ENCODE peak calls at places on chromosome 14, in eight cellular contexts. Q is activated CD4-positive, alpha-beta T cell treated with anti-CD3 and anti-CD28 coated beads for 1 hour; G is stimulated activated CD4-positive, alpha-beta T cell treated with anti-CD3 and anti-CD28 coated beads, TNF-alpha, amount 100 ng/mL, for 1 hour; M is HTR-8/SVneo; N is T-helper 1 cell; L is NCI-H510A treated with DMSO at 0.1 percent for 48 hours; I is pancreas; O is breast epithelium. E is an unnamed sample.
A peak's percentile ranks its signal among the peaks of the same experiment; 100 is the strongest.

GRCh38 chr14:75088566-75089373 is 19.3 kb downstream of the ZC2HC1C start:
- DNase-seq in G (no peak), O (no peak), N (no peak), Q (no peak), I (peak; percentile 37), L (peak; percentile 51), M (peak; percentile 87), E (peak; percentile 31)

GRCh38 chr14:71932229-71932951 is at the start of gene RGS6:
- DNase-seq in I (peak; percentile 37), N (no peak), L (peak; percentile 73), M (no peak), G (no peak), O (peak; percentile 20), Q (no peak), E (no peak)

GRCh38 chr14:68686724-68687123 is 106.1 kb downstream of the ZFP36L1 start:
- DNase-seq in L (no peak), G (no peak), Q (no peak), N (no peak), M (no peak), O (no peak), I (no peak), E (no peak)

GRCh38 chr14:101836131-101836530 is 74.6 kb downstream of the PPP2R5C start:
- DNase-seq in G (no peak), O (no peak), I (no peak), N (no peak), L (no peak), Q (no peak), M (no peak), E (no peak)

GRCh38 chr14:50736932-50737419 is 68.9 kb upstream of the SAV1 start:
- DNase-seq in O (no peak), N (no peak), I (no peak), M (no peak), Q (no peak), G (no peak), L (no peak), E (no peak)

GRCh38 chr14:55272922-55273321 is 1.7 kb downstream of the FBXO34 start:
- DNase-seq in Q (no peak), G (no peak), L (no peak), N (no peak), M (no peak), I (no peak), O (no peak), E (no peak)

GRCh38 chr14:69532561-69533335 is 41.9 kb downstream of the CCDC177 start:
- DNase-seq in L (no peak), G (no peak), N (no peak), O (no peak), Q (no peak), M (no peak), I (no peak), E (no peak)

GRCh38 chr14:85987292-85987691 is 457.3 kb downstream of the FLRT2 start:
- DNase-seq in L (no peak), Q (no peak), O (no peak), I (no peak), N (no peak), G (no peak), M (no peak), E (no peak)

GRCh38 chr14:69049675-69050074 is 70.6 kb upstream of the ACTN1 start:
- DNase-seq in Q (no peak), M (peak; percentile 55), G (no peak), L (no peak), N (no peak), I (no peak), O (no peak), E (no peak)

GRCh38 chr14:97456958-97457357 is 659.8 kb downstream of the VRK1 start:
- DNase-seq in I (no peak), G (peak; percentile 46), O (no peak), L (no peak), M (no peak), N (no peak), Q (peak; percentile 61), E (no peak)

GRCh38 chr14:74886001-74886400 is 4.3 kb downstream of the DLST start:
- DNase-seq in L (no peak), I (no peak), Q (no peak), N (no peak), O (no peak), M (no peak), G (no peak), E (no peak)

GRCh38 chr14:30375280-30375892 is 183.6 kb upstream of the G2E3 start:
- DNase-seq in L (peak; percentile 8), G (peak; percentile 3), I (peak; percentile 49), O (no peak), Q (peak; percentile 37), N (peak; percentile 9), M (peak; percentile 59), E (peak; percentile 29)

GRCh38 chr14:96197163-96197852 is 7.3 kb upstream of the BDKRB2 start:
- DNase-seq in N (no peak), G (no peak), Q (no peak), O (no peak), L (no peak), M (no peak), I (no peak), E (no peak)

GRCh38 chr14:22089940-22090339 is 416.3 kb upstream of the OR4E1 start:
- DNase-seq in G (no peak), I (no peak), L (no peak), N (no peak), M (no peak), Q (no peak), O (no peak), E (no peak)

GRCh38 chr14:36105401-36105800 is 71.1 kb downstream of the PTCSC3 start:
- DNase-seq in N (no peak), O (no peak), Q (no peak), I (no peak), G (no peak), L (peak; percentile 92), M (peak; percentile 43), E (peak; percentile 67)

GRCh38 chr14:88386395-88386794 is 938 bp downstream of the SPATA7 start:
- DNase-seq in M (no peak), N (no peak), O (no peak), G (no peak), L (no peak), I (no peak), Q (no peak), E (no peak)

GRCh38 chr14:35400707-35401421 is 3.7 kb downstream of the NFKBIA start:
- DNase-seq in L (no peak), G (no peak), O (no peak), Q (no peak), N (no peak), M (no peak), I (no peak), E (no peak)

GRCh38 chr14:32311294-32312009 is 17.6 kb upstream of the AKAP6 start:
- DNase-seq in Q (no peak), N (no peak), I (no peak), G (no peak), M (no peak), L (no peak), O (no peak), E (no peak)

GRCh38 chr14:67564236-67564635 is 31.1 kb downstream of the PLEKHH1 start:
- DNase-seq in Q (no peak), O (no peak), N (no peak), G (no peak), M (no peak), L (no peak), I (no peak), E (no peak)

GRCh38 chr14:66281036-66281776 is 205.0 kb upstream of the CCDC196 start:
- DNase-seq in G (no peak), Q (no peak), O (no peak), M (no peak), N (no peak), I (no peak), L (no peak), E (no peak)

GRCh38 chr14:88272390-88273019 is 50.6 kb downstream of the KCNK10 start:
- DNase-seq in Q (no peak), M (no peak), I (no peak), L (no peak), O (no peak), G (no peak), N (no peak), E (no peak)

GRCh38 chr14:55884819-55885218 is 233.4 kb upstream of the PELI2 start:
- DNase-seq in O (peak; percentile 71), M (no peak), L (no peak), N (no peak), I (no peak), Q (no peak), G (no peak), E (no peak)

GRCh38 chr14:26984318-26985177 is 386.7 kb upstream of the NOVA1 start:
- DNase-seq in Q (no peak), G (no peak), N (no peak), L (peak; percentile 76), O (peak; percentile 40), M (no peak), I (peak; percentile 49), E (peak; percentile 86)

GRCh38 chr14:64673748-64674147 is 30.5 kb upstream of the PLEKHG3 start:
- DNase-seq in Q (no peak), I (no peak), M (peak; percentile 77), L (no peak), O (no peak), N (no peak), G (peak; percentile 7), E (no peak)

GRCh38 chr14:39034481-39035296 is 68.3 kb downstream of the SEC23A start:
- DNase-seq in L (peak; percentile 56), I (no peak), Q (no peak), M (no peak), O (no peak), G (no peak), N (no peak), E (no peak)

GRCh38 chr14:61211476-61212262 is 69.5 kb downstream of the TMEM30B start:
- DNase-seq in N (no peak), M (no peak), G (no peak), I (no peak), O (no peak), L (peak; percentile 89), Q (no peak), E (peak; percentile 80)

GRCh38 chr14:22303589-22304195 is 285.3 kb downstream of the DAD1 start:
- DNase-seq in Q (no peak), N (no peak), L (no peak), M (no peak), O (no peak), I (no peak), G (no peak), E (peak; percentile 6)

GRCh38 chr14:65370890-65371289 is 41.6 kb upstream of the FUT8 start:
- DNase-seq in N (no peak), I (no peak), G (no peak), M (no peak), Q (no peak), O (no peak), L (no peak), E (no peak)

GRCh38 chr14:96071561-96071960 is 32.4 kb downstream of the C14orf132 start:
- DNase-seq in N (no peak), L (no peak), Q (no peak), M (no peak), I (no peak), G (no peak), O (no peak), E (no peak)

GRCh38 chr14:22852940-22853767 is 16.8 kb downstream of the MMP14 start:
- DNase-seq in Q (peak; percentile 82), M (peak; percentile 56), N (peak; percentile 62), L (no peak), I (peak; percentile 87), O (peak; percentile 80), G (peak; percentile 65), E (peak; percentile 71)

GRCh38 chr14:34362625-34363251 is 99.3 kb downstream of the SPTSSA start:
- DNase-seq in I (no peak), N (no peak), G (no peak), Q (no peak), L (no peak), M (no peak), O (no peak), E (no peak)